ENCODE peak calls at places on chromosomes 12 and 14, in ten cellular contexts. I is breast epithelium, J is AG10803, K is neural crest cell, M is foreskin fibroblast, A is progenitor cell of endocrine pancreas, U is fibroblast of the aortic adventitia, Q is GM13976, X is epithelial cell of esophagus, W is lower leg skin. C is an unnamed sample.
A peak's percentile ranks its signal among the peaks of the same experiment; 100 is the strongest.

GRCh38 chr12:65593206-65593833 is 231.0 kb upstream of the HMGA2 start:
- DNase-seq in U (no peak), I (no peak), W (no peak), X (no peak), J (no peak), M (peak; percentile 74), A (no peak), K (no peak), Q (no peak), C (no peak)

GRCh38 chr12:11228268-11228879 is 41.1 kb downstream of the PRB3 start:
- DNase-seq in A (peak; percentile 57), J (peak; percentile 31), X (peak; percentile 72), M (peak; percentile 31), K (peak; percentile 53), W (no peak), Q (peak; percentile 25), I (no peak), U (peak; percentile 59), C (no peak)

GRCh38 chr12:22529281-22530060 is 14.9 kb downstream of the C2CD5 start:
- DNase-seq in K (no peak), I (no peak), A (no peak), M (peak; percentile 52), J (peak; percentile 6), Q (no peak), X (peak; percentile 59), U (peak; percentile 22), W (no peak), C (no peak)

GRCh38 chr12:47921907-47922306 is 17.1 kb upstream of the VDR start:
- DNase-seq in W (no peak), I (no peak), X (no peak), Q (no peak), K (no peak), U (no peak), J (no peak), M (no peak), A (no peak), C (no peak)

GRCh38 chr12:47034661-47035060 is 44.8 kb upstream of the PCED1B start:
- DNase-seq in I (no peak), K (no peak), X (no peak), W (no peak), U (peak; percentile 67), A (no peak), Q (no peak), M (no peak), J (peak; percentile 82), C (no peak)

GRCh38 chr14:100994082-100994481 is 90.6 kb upstream of the RTL1 start:
- DNase-seq in Q (no peak), U (peak; percentile 16), J (no peak), X (peak; percentile 56), I (no peak), W (no peak), M (peak; percentile 73), A (no peak), K (no peak), C (no peak)

GRCh38 chr12:71935594-71935993 is 3.1 kb upstream of the TPH2 start:
- DNase-seq in J (no peak), A (no peak), W (no peak), K (no peak), Q (peak; percentile 2), U (no peak), I (no peak), M (no peak), X (peak; percentile 69), C (no peak)

GRCh38 chr14:91570021-91570420 is 59.9 kb upstream of the PPP4R3A start:
- DNase-seq in I (no peak), Q (no peak), A (no peak), W (no peak), J (no peak), U (no peak), X (no peak), K (no peak), M (no peak), C (no peak)

GRCh38 chr14:56378474-56378873 is 201.1 kb upstream of the TMEM260 start:
- DNase-seq in U (peak; percentile 86), K (no peak), W (no peak), A (no peak), J (peak; percentile 51), M (peak; percentile 79), I (no peak), Q (no peak), X (peak; percentile 80), C (peak; percentile 6)

GRCh38 chr12:85835810-85836715 is at the start of gene RASSF9:
- DNase-seq in K (no peak), U (peak; percentile 98), M (peak; percentile 83), A (no peak), I (peak; percentile 78), W (peak; percentile 60), J (peak; percentile 94), X (peak; percentile 78), Q (no peak), C (peak; percentile 20)

GRCh38 chr14:92712654-92713051 is 35.8 kb downstream of the LGMN start:
- DNase-seq in W (no peak), X (no peak), A (no peak), M (no peak), Q (no peak), J (no peak), U (no peak), K (no peak), I (no peak), C (no peak)

GRCh38 chr12:108234155-108234554 is 105.0 kb downstream of the CMKLR1 start:
- DNase-seq in X (no peak), K (no peak), M (no peak), J (peak; percentile 22), U (no peak), A (no peak), I (no peak), Q (no peak), W (peak; percentile 15), C (no peak)
- TF ChIP-seq CTCF in X (no peak), K (peak; percentile 13), M (no peak), J (peak; percentile 40), U (no peak), A (no peak), I (no peak), Q (peak; percentile 38), W (no peak), C (no peak)

DNA sequence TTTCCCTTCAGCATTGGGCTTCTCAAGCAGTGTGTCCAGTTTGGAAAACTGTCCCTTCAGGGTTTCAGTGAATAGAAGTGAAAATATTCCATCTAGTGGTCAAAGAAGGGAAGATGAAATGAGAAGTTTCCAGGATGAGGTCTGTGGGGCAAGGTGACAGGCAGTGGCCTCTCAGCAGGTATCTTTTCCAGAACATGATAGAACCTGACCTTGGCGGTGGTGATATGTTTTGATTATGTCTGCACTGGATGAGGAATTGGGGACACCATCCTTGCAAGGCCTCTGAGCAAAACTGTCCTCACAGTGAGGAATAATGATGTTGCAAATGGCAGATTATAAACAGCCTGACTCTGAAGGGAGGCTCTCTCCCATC is 4.7 kb downstream of the GPX2 start:
- DNase-seq in K (no peak), W (no peak), I (no peak), X (no peak), U (peak; percentile 22), A (no peak), J (peak; percentile 8), M (peak; percentile 34), Q (no peak), C (no peak)
- TF ChIP-seq CTCF in K (peak; percentile 33), W (no peak), I (peak; percentile 22), X (no peak), U (peak; percentile 24), A (no peak), J (peak; percentile 42), M (peak; percentile 19), Q (no peak), C (peak; percentile 42)

GRCh38 chr14:24851837-24852236 is 198.1 kb downstream of the STXBP6 start:
- DNase-seq in M (peak; percentile 63), A (no peak), K (no peak), Q (no peak), U (peak; percentile 53), I (no peak), W (no peak), X (no peak), J (no peak), C (no peak)

GRCh38 chr14:24851406-24851805 is 198.5 kb downstream of the STXBP6 start:
- DNase-seq in Q (no peak), J (no peak), X (no peak), K (no peak), U (no peak), M (no peak), I (no peak), W (no peak), A (no peak), C (no peak)

GRCh38 chr14:24853446-24853845 is 196.5 kb downstream of the STXBP6 start:
- DNase-seq in U (no peak), X (no peak), W (no peak), K (no peak), M (no peak), I (no peak), J (no peak), A (no peak), Q (no peak), C (no peak)

GRCh38 chr14:24849471-24849870 is 200.5 kb downstream of the STXBP6 start:
- DNase-seq in M (peak; percentile 85), X (no peak), W (no peak), I (no peak), K (no peak), U (peak; percentile 22), J (peak; percentile 49), Q (no peak), A (no peak), C (no peak)

DNA sequence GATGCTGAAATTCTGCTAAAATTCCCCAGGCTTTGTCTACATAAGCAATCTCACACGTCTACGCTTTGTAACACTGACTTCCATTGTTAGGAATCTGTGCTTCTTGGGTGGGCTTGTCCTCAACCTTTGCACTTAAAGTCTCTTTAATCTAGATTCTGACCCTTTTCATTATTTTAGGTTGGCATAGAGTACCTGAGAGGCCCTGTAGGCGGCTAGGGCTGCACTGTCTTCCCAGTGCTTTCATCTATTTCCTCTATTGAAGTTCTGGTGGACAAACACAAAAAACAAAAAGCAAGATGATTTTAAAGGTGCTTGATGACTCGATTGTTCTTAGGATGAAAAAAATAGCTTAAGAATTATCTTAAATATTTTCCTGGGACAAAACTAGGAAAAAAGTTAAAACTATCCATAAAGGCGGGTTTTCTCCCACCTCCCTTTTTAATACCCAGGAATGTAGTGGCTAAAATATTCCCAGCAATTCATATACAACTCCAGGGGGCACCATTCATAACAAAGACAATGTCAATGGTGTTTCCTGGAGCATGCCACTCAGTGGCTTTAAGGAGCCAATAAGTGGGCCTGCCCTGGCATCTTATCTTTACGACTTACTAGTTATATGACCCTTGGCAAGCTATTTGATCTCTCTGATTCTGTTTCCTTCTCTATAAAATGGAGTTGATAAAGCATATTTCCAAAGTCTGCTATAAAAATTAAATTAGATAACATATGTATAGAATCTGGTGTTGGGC is 197.5 kb downstream of the STXBP6 start:
- DNase-seq in A (no peak), J (no peak), W (no peak), M (no peak), X (no peak), K (no peak), U (no peak), Q (no peak), I (no peak), C (no peak)
- TF ChIP-seq CTCF in A (no peak), J (no peak), W (no peak), M (no peak), X (no peak), K (peak; percentile 15), U (no peak), Q (no peak), I (no peak), C (peak; percentile 5)

DNA sequence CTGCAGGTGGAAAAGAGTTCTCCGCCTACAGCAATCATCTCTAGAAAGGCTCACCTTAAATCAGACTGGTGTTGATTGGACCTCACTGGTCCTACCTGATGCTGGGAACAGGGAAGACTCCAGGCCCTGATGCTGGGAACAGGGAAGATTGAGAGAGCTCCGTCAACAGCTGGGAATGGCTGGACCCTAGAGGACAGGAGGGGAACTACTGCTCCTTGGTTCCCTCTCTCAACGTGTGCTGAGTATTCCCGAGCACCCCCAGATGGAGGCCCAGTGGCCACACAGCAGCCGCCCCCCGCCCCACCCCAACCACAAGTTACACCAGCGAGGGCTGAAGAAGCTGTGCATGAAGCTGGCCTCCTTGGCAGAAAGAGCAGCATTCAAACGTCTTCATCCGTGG is 240.3 kb downstream of the SLC15A4 start:
- DNase-seq in M (no peak), I (no peak), X (no peak), A (no peak), W (no peak), J (no peak), K (no peak), Q (no peak), U (no peak), C (no peak)
- TF ChIP-seq CTCF in M (no peak), I (no peak), X (no peak), A (peak; percentile 52), W (no peak), J (no peak), K (peak; percentile 47), Q (no peak), U (no peak), C (no peak)